ENCODE peak calls at places on chromosomes 2 and 18, in eight cellular contexts. F, K, V, I, D, P, W and B are unnamed samples.

GRCh38 chr2:28821295-28821958 is 10.8 kb downstream of the SPDYA start:
- DNase-seq in F (peak), K (peak), V (peak), I (peak), D (no peak), P (peak), W (no peak), B (no peak)

GRCh38 chr18:45608400-45608799 is 6.9 kb upstream of the SLC14A2 start:
- DNase-seq in F (no peak), K (no peak), V (no peak), I (no peak), D (no peak), P (no peak), W (no peak), B (no peak)

GRCh38 chr2:2189112-2189398 is 142.0 kb downstream of the MYT1L start:
- DNase-seq in F (no peak), K (no peak), V (no peak), I (no peak), D (no peak), P (no peak), W (no peak), B (no peak)

GRCh38 chr18:73199151-73199550 is 331.4 kb upstream of the NETO1 start:
- DNase-seq in F (no peak), K (no peak), V (no peak), I (peak), D (peak), P (no peak), W (no peak), B (no peak)

GRCh38 chr18:68172842-68173549 is 541.9 kb downstream of the TMX3 start:
- DNase-seq in F (peak), K (peak), V (no peak), I (no peak), D (no peak), P (no peak), W (peak), B (no peak)

GRCh38 chr18:47930086-47930843 is at the start of gene SMAD2:
- DNase-seq in F (peak), K (peak), V (peak), I (peak), D (peak), P (peak), W (peak), B (no peak)

GRCh38 chr2:82837588-82838304 is 1621.3 kb downstream of the SUCLG1 start:
- DNase-seq in F (no peak), K (peak), V (no peak), I (peak), D (peak), P (no peak), W (no peak), B (peak)

GRCh38 chr18:58887613-58887963 is 22.9 kb downstream of the ZNF532 start:
- DNase-seq in F (no peak), K (peak), V (no peak), I (no peak), D (no peak), P (peak), W (peak), B (no peak)

GRCh38 chr2:107582487-107582886 is 244.2 kb upstream of the RGPD4 start:
- DNase-seq in F (no peak), K (no peak), V (no peak), I (no peak), D (no peak), P (no peak), W (no peak), B (no peak)

GRCh38 chr2:62197017-62197586 is 1.2 kb downstream of the B3GNT2 start:
- DNase-seq in F (no peak), K (no peak), V (no peak), I (no peak), D (no peak), P (peak), W (no peak), B (no peak)

GRCh38 chr2:61254536-61254935 is 92.5 kb downstream of the C2orf74 start:
- DNase-seq in F (no peak), K (no peak), V (no peak), I (no peak), D (no peak), P (no peak), W (no peak), B (no peak)

GRCh38 chr2:203711399-203711798 is 5.0 kb downstream of the CD28 start:
- DNase-seq in F (no peak), K (no peak), V (no peak), I (no peak), D (no peak), P (no peak), W (no peak), B (no peak)